ENCODE peak calls at places on chromosome 15, in eight cellular contexts. One of them, this sample, is unnamed.

GRCh38 chr15:39242345-39242744 is 338.5 kb upstream of the THBS1 start:
- DNase-seq in GM23338: no peak
- DNase-seq in aorta: no peak
- DNase-seq in stomach: no peak
- DNase-seq in mammary epithelial cell: peak; percentile 90
- DNase-seq in ovary: no peak
- DNase-seq in lower lobe of right lung: no peak
- DNase-seq in psoas muscle: no peak
- DNase-seq in this sample: peak; percentile 53

GRCh38 chr15:83287541-83288027 is 3.1 kb upstream of the BNC1 start:
- DNase-seq in lower lobe of right lung: no peak
- DNase-seq in mammary epithelial cell: peak; percentile 83
- DNase-seq in ovary: no peak
- DNase-seq in psoas muscle: no peak
- DNase-seq in stomach: no peak
- DNase-seq in aorta: no peak
- DNase-seq in GM23338: no peak
- DNase-seq in this sample: peak; percentile 93

GRCh38 chr15:55202206-55202605 is 5.5 kb upstream of the RSL24D1 start:
- DNase-seq in ovary: no peak
- DNase-seq in aorta: no peak
- DNase-seq in psoas muscle: no peak
- DNase-seq in stomach: no peak
- DNase-seq in GM23338: no peak
- DNase-seq in lower lobe of right lung: no peak
- DNase-seq in mammary epithelial cell: no peak
- DNase-seq in this sample: no peak

GRCh38 chr15:58462547-58462946 is 30.8 kb downstream of the LIPC start:
- DNase-seq in GM23338: no peak
- DNase-seq in stomach: peak; percentile 67
- DNase-seq in aorta: no peak
- DNase-seq in psoas muscle: no peak
- DNase-seq in ovary: no peak
- DNase-seq in mammary epithelial cell: peak; percentile 74
- DNase-seq in lower lobe of right lung: no peak
- DNase-seq in this sample: no peak

GRCh38 chr15:50355612-50355905 is 561 bp upstream of the GABPB1 start:
- DNase-seq in GM23338: no peak
- DNase-seq in ovary: no peak
- DNase-seq in aorta: no peak
- DNase-seq in lower lobe of right lung: no peak
- DNase-seq in psoas muscle: no peak
- DNase-seq in mammary epithelial cell: no peak
- DNase-seq in stomach: no peak
- DNase-seq in this sample: no peak

GRCh38 chr15:76337047-76337738 is 620 bp downstream of the ISL2 start:
- DNase-seq in psoas muscle: no peak
- DNase-seq in stomach: no peak
- DNase-seq in lower lobe of right lung: no peak
- DNase-seq in GM23338: peak; percentile 33
- DNase-seq in aorta: no peak
- DNase-seq in ovary: no peak
- DNase-seq in mammary epithelial cell: peak; percentile 28
- DNase-seq in this sample: peak; percentile 21

GRCh38 chr15:74350295-74351275 is 16.9 kb downstream of the CYP11A1 start:
- DNase-seq in psoas muscle: no peak
- DNase-seq in mammary epithelial cell: no peak
- DNase-seq in stomach: no peak
- DNase-seq in lower lobe of right lung: no peak
- DNase-seq in aorta: no peak
- DNase-seq in ovary: no peak
- DNase-seq in GM23338: no peak
- DNase-seq in this sample: no peak

GRCh38 chr15:75368689-75369239 is 357 bp upstream of the MAN2C1 start:
- DNase-seq in lower lobe of right lung: no peak
- DNase-seq in ovary: no peak
- DNase-seq in GM23338: no peak
- DNase-seq in psoas muscle: no peak
- DNase-seq in mammary epithelial cell: no peak
- DNase-seq in aorta: no peak
- DNase-seq in stomach: no peak
- DNase-seq in this sample: no peak

GRCh38 chr15:31300208-31300661 is 26.4 kb upstream of the KLF13 start:
- DNase-seq in stomach: no peak
- DNase-seq in aorta: no peak
- DNase-seq in GM23338: no peak
- DNase-seq in mammary epithelial cell: no peak
- DNase-seq in lower lobe of right lung: no peak
- DNase-seq in ovary: no peak
- DNase-seq in psoas muscle: no peak
- DNase-seq in this sample: no peak

GRCh38 chr15:23035964-23036566 is 3.3 kb downstream of the TUBGCP5 start:
- DNase-seq in GM23338: peak; percentile 87
- DNase-seq in mammary epithelial cell: peak; percentile 30
- DNase-seq in ovary: no peak
- DNase-seq in aorta: no peak
- DNase-seq in psoas muscle: no peak
- DNase-seq in stomach: peak; percentile 36
- DNase-seq in lower lobe of right lung: no peak
- DNase-seq in this sample: peak; percentile 61

GRCh38 chr15:25701716-25702465 is 161.2 kb downstream of the ATP10A start:
- DNase-seq in stomach: no peak
- DNase-seq in lower lobe of right lung: no peak
- DNase-seq in ovary: no peak
- DNase-seq in aorta: no peak
- DNase-seq in psoas muscle: no peak
- DNase-seq in mammary epithelial cell: no peak
- DNase-seq in GM23338: no peak
- DNase-seq in this sample: no peak

GRCh38 chr15:57196865-57197264 is 179.4 kb upstream of the CGNL1 start:
- DNase-seq in mammary epithelial cell: peak; percentile 12
- DNase-seq in lower lobe of right lung: no peak
- DNase-seq in psoas muscle: no peak
- DNase-seq in ovary: no peak
- DNase-seq in aorta: no peak
- DNase-seq in stomach: no peak
- DNase-seq in GM23338: no peak
- DNase-seq in this sample: no peak

GRCh38 chr15:28917791-28918140 is 32.0 kb downstream of the APBA2 start:
- DNase-seq in mammary epithelial cell: no peak
- DNase-seq in aorta: peak; percentile 12
- DNase-seq in GM23338: no peak
- DNase-seq in psoas muscle: no peak
- DNase-seq in stomach: no peak
- DNase-seq in lower lobe of right lung: peak; percentile 9
- DNase-seq in ovary: no peak
- DNase-seq in this sample: no peak
- H3K4me3 ChIP-seq in mammary epithelial cell: no peak overlapping the region
- H3K4me3 ChIP-seq in aorta: no peak overlapping the region
- H3K4me3 ChIP-seq in GM23338: peak overlapping the region; percentile 55
- H3K4me3 ChIP-seq in psoas muscle: no peak overlapping the region
- H3K4me3 ChIP-seq in stomach: no peak overlapping the region
- H3K4me3 ChIP-seq in lower lobe of right lung: no peak overlapping the region
- H3K4me3 ChIP-seq in ovary: no peak overlapping the region
- H3K4me3 ChIP-seq in this sample: no peak overlapping the region

GRCh38 chr15:36753173-36753572 is 173.7 kb downstream of the CDIN1 start:
- DNase-seq in stomach: no peak
- DNase-seq in psoas muscle: no peak
- DNase-seq in aorta: no peak
- DNase-seq in GM23338: peak; percentile 83
- DNase-seq in lower lobe of right lung: no peak
- DNase-seq in ovary: no peak
- DNase-seq in mammary epithelial cell: no peak
- DNase-seq in this sample: no peak
- H3K4me1 ChIP-seq in stomach: peaks cover 7% of the 10 kb centered on the region
- H3K4me1 ChIP-seq in psoas muscle: no peaks in the 10 kb centered on the region
- H3K4me1 ChIP-seq in aorta: no peaks in the 10 kb centered on the region
- H3K4me1 ChIP-seq in GM23338: peaks cover 32% of the 10 kb centered on the region
- H3K4me1 ChIP-seq in lower lobe of right lung: no peaks in the 10 kb centered on the region
- H3K4me1 ChIP-seq in ovary: no peaks in the 10 kb centered on the region
- H3K4me1 ChIP-seq in mammary epithelial cell: no peaks in the 10 kb centered on the region
- H3K4me1 ChIP-seq in this sample: peaks cover 22% of the 10 kb centered on the region

DNA sequence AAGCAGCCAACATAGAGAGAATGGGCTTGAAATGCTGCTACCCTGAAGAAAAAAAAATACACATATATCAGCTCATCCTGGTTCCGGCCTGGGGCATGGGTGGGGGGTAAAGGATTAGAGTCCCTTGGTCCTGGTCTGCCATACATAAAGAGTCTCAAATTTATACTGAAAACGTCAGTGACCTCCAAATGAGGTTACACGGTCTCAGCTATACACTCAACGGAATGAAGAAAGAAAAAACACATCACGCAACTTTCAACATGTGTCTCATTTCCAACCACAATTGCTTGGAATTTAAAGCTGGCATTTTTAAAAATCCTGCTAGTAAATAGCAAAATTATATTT is 612.8 kb downstream of the MCTP2 start:
- DNase-seq in mammary epithelial cell: no peak
- DNase-seq in aorta: no peak
- DNase-seq in psoas muscle: no peak
- DNase-seq in ovary: no peak
- DNase-seq in GM23338: peak; percentile 1
- DNase-seq in lower lobe of right lung: no peak
- DNase-seq in stomach: no peak
- DNase-seq in this sample: no peak
- H3K4me3 ChIP-seq in mammary epithelial cell: no peak overlapping the region
- H3K4me3 ChIP-seq in aorta: no peak overlapping the region
- H3K4me3 ChIP-seq in psoas muscle: peak overlapping the region; percentile 46
- H3K4me3 ChIP-seq in ovary: peak overlapping the region; percentile 39
- H3K4me3 ChIP-seq in GM23338: peak overlapping the region; percentile 50
- H3K4me3 ChIP-seq in lower lobe of right lung: peak overlapping the region; percentile 49
- H3K4me3 ChIP-seq in stomach: no peak overlapping the region
- H3K4me3 ChIP-seq in this sample: no peak overlapping the region

DNA sequence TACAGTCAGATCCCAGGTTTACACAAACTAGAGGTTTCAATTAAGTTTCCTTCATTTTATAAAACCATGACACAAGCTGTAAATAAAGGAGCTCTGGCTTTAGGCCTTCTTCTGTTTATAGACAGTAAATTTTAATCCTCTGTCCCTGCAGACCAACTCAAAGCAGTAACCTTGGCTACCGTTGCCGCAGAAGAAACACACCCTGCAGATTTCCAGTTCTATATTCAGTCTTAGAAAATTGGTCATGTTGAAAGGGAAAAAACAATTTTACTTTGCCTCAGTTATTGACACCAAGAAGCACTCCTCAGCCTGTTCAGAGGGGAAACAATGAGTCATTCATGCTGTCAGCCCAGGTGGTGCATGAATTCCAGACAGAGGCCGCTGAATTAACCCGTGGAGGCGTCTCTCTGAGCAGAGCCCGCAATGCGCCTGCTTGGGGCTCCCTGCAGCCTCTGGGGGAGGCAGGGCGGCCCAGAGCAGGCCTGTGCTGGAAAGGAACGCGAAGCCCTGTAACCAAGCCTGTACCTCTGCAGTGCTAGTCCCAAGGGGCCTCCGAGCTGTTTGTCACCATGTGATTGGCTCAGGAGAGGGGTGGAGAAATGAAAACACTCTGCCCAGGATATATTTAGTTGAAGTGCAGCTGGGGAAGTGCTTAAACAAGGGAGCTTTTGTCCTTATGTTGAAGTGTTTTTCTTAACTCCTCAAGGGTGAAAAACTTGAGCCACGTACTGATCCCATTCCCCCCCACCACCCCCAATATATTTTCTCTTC is 68.5 kb upstream of the CHD2 start:
- DNase-seq in GM23338: peak; percentile 97
- DNase-seq in stomach: peak; percentile 90
- DNase-seq in lower lobe of right lung: peak; percentile 93
- DNase-seq in psoas muscle: peak; percentile 89
- DNase-seq in ovary: peak; percentile 94
- DNase-seq in aorta: peak; percentile 94
- DNase-seq in mammary epithelial cell: peak; percentile 99
- DNase-seq in this sample: peak; percentile 99
- H3K4me1 ChIP-seq in GM23338: peaks cover 37% of the 10 kb centered on the region
- H3K4me1 ChIP-seq in stomach: peaks cover 45% of the 10 kb centered on the region
- H3K4me1 ChIP-seq in lower lobe of right lung: peaks cover 54% of the 10 kb centered on the region
- H3K4me1 ChIP-seq in psoas muscle: peaks cover 35% of the 10 kb centered on the region
- H3K4me1 ChIP-seq in ovary: peaks cover 16% of the 10 kb centered on the region
- H3K4me1 ChIP-seq in aorta: peaks cover 2% of the 10 kb centered on the region
- H3K4me1 ChIP-seq in mammary epithelial cell: peaks cover 21% of the 10 kb centered on the region
- H3K4me1 ChIP-seq in this sample: peaks cover 45% of the 10 kb centered on the region

DNA sequence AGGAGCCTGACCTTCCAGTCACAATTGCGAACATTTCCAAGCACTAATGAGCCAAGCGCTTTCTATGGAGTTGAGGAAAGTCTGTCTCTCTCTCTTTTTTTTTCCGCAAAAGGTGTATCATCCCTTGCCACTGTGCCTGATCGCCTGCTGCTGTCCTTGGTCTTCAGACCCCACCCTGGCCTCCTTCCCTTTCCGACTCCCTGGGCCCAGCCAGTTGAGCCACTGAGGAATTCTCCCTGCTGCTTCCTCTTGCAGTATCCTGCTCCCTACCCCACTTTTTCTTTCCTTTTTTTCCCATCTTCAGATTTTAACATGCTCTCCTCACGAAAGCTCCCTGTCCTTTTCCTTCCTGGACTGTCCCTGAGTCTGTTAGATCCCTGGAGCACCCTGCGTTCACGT is 396.5 kb upstream of the C2CD4B start:
- DNase-seq in GM23338: peak; percentile 36
- DNase-seq in mammary epithelial cell: no peak
- DNase-seq in lower lobe of right lung: no peak
- DNase-seq in psoas muscle: no peak
- DNase-seq in ovary: no peak
- DNase-seq in stomach: no peak
- DNase-seq in aorta: no peak
- DNase-seq in this sample: no peak
- H3K4me3 ChIP-seq in GM23338: no peak overlapping the region
- H3K4me3 ChIP-seq in mammary epithelial cell: no peak overlapping the region
- H3K4me3 ChIP-seq in lower lobe of right lung: no peak overlapping the region
- H3K4me3 ChIP-seq in psoas muscle: peak overlapping the region; percentile 31
- H3K4me3 ChIP-seq in ovary: no peak overlapping the region
- H3K4me3 ChIP-seq in stomach: peak overlapping the region; percentile 32
- H3K4me3 ChIP-seq in aorta: no peak overlapping the region
- H3K4me3 ChIP-seq in this sample: no peak overlapping the region

DNA sequence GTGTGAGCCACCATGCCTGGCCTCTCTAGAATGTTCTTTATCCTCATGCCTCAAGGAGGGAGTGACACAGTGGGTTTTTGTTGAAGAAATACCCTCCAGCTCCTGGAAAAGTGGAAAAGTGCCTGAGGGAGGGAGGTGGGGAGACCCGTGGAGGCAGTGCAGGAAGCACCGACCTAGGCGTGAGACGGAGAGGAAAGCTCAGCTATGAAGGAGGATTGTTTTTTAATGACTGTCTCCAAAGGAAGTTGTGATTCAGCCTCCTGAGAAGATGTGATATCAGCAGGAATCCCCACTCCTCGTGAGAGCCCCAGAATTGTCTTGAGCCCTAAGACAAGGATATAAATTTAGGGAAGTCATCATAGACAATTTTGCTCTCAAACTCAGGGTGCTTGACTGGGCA is 21.7 kb downstream of the RPLP1 start:
- DNase-seq in aorta: no peak
- DNase-seq in ovary: no peak
- DNase-seq in mammary epithelial cell: peak; percentile 56
- DNase-seq in psoas muscle: no peak
- DNase-seq in lower lobe of right lung: no peak
- DNase-seq in GM23338: no peak
- DNase-seq in stomach: no peak
- DNase-seq in this sample: no peak
- H3K4me1 ChIP-seq in aorta: no peaks in the 10 kb centered on the region
- H3K4me1 ChIP-seq in ovary: no peaks in the 10 kb centered on the region
- H3K4me1 ChIP-seq in mammary epithelial cell: peaks cover 12% of the 10 kb centered on the region
- H3K4me1 ChIP-seq in psoas muscle: no peaks in the 10 kb centered on the region
- H3K4me1 ChIP-seq in lower lobe of right lung: peaks cover 12% of the 10 kb centered on the region
- H3K4me1 ChIP-seq in GM23338: no peaks in the 10 kb centered on the region
- H3K4me1 ChIP-seq in stomach: peaks cover 6% of the 10 kb centered on the region
- H3K4me1 ChIP-seq in this sample: no peaks in the 10 kb centered on the region

This sample was measured in cardiac muscle cell.